ENCODE peak calls at places on chromosomes 2 and 18, in six cellular contexts. G is stimulated activated CD4-positive, alpha-beta T cell treated with anti-CD3 and anti-CD28 coated beads, Interleukin-1b, Interleukin-23, amount 100 ng/mL, for 24 hours; I is T-helper 9 cell; W is kidney; N is T-helper 2 cell; E is naive thymus-derived CD8-positive, alpha-beta T cell. P is an unnamed sample.

GRCh38 chr2:219457784-219458369 is 23.2 kb downstream of the SPEG start:
- DNase-seq in N (no peak), G (no peak), W (peak), E (no peak), I (no peak), P (no peak)

GRCh38 chr2:32559136-32559535 is 68.7 kb upstream of the TTC27 start:
- DNase-seq in G (no peak), E (no peak), I (no peak), N (no peak), W (no peak), P (no peak)

GRCh38 chr2:54789878-54790277 is 66.4 kb downstream of the EML6 start:
- DNase-seq in E (no peak), I (no peak), N (no peak), W (no peak), G (no peak), P (no peak)

GRCh38 chr2:34229998-34230397 is 630.9 kb upstream of the FAM98A start:
- DNase-seq in N (no peak), E (no peak), I (no peak), W (no peak), G (no peak), P (no peak)

GRCh38 chr18:31486165-31486564 is 11.8 kb upstream of the DSG2 start:
- DNase-seq in I (no peak), G (no peak), W (no peak), E (no peak), N (no peak), P (no peak)

GRCh38 chr2:134665729-134666506 is 52.9 kb downstream of the TMEM163 start:
- DNase-seq in I (no peak), W (no peak), G (no peak), E (no peak), N (no peak), P (no peak)

GRCh38 chr2:48600917-48601316 is 16.7 kb upstream of the GTF2A1L start:
- DNase-seq in G (no peak), I (no peak), E (no peak), N (no peak), W (no peak), P (no peak)

GRCh38 chr2:224449212-224450147 is 47.6 kb upstream of the FAM124B start:
- DNase-seq in I (no peak), G (no peak), W (no peak), N (no peak), E (no peak), P (no peak)

GRCh38 chr2:619964-620363 is 57.2 kb downstream of the TMEM18 start:
- DNase-seq in N (no peak), G (no peak), E (no peak), I (no peak), W (no peak), P (no peak)

GRCh38 chr2:174522553-174522952 is 35.7 kb upstream of the GPR155 start:
- DNase-seq in I (no peak), W (no peak), E (no peak), G (no peak), N (no peak), P (no peak)

GRCh38 chr2:9772999-9773904 is 70.0 kb upstream of the TAF1B start:
- DNase-seq in I (no peak), N (no peak), G (no peak), W (no peak), E (no peak), P (no peak)

GRCh38 chr18:77054606-77055428 is 77.8 kb downstream of the MBP start:
- DNase-seq in N (peak), I (peak), E (peak), W (peak), G (peak), P (peak)

GRCh38 chr2:132372276-132372675 is 44.3 kb upstream of the GPR39 start:
- DNase-seq in E (no peak), N (no peak), W (no peak), I (no peak), G (no peak), P (no peak)

GRCh38 chr2:191023235-191023679 is 9.3 kb upstream of the STAT1 start:
- DNase-seq in W (no peak), E (no peak), N (no peak), I (no peak), G (no peak), P (no peak)